ENCODE peak calls at places on chromosomes 1 and 21, in four cellular contexts. M, B, Y and A are unnamed samples.

GRCh38 chr1:198465201-198466144 is 75.0 kb downstream of the ATP6V1G3 start:
- DNase-seq in M (no peak), B (no peak), Y (peak), A (peak)

GRCh38 chr21:44984428-44984791 is 44.6 kb downstream of the SLX9 start:
- DNase-seq in M (no peak), B (no peak), Y (peak), A (no peak)

GRCh38 chr1:202004711-202005110 is 5.7 kb upstream of the ELF3 start:
- DNase-seq in M (no peak), B (no peak), Y (no peak), A (no peak)

GRCh38 chr21:17607684-17608083 is 5.0 kb downstream of the BTG3 start:
- DNase-seq in M (no peak), B (no peak), Y (no peak), A (no peak)

GRCh38 chr1:236534164-236534651 is 10.4 kb downstream of the LGALS8 start:
- DNase-seq in M (no peak), B (no peak), Y (no peak), A (no peak)

GRCh38 chr21:36509966-36510742 is 30.2 kb upstream of the CLDN14 start:
- DNase-seq in M (no peak), B (no peak), Y (no peak), A (no peak)

GRCh38 chr1:184300446-184300845 is 86.4 kb upstream of the C1orf21 start:
- DNase-seq in M (no peak), B (no peak), Y (no peak), A (no peak)

GRCh38 chr1:153795934-153796785 is 21.0 kb downstream of the SLC27A3 start:
- DNase-seq in M (no peak), B (no peak), Y (no peak), A (no peak)

GRCh38 chr1:7646981-7647901 is 123.9 kb upstream of the VAMP3 start:
- DNase-seq in M (no peak), B (peak), Y (no peak), A (peak)

GRCh38 chr1:179761296-179761695 is 18.2 kb downstream of the FAM163A start:
- DNase-seq in M (no peak), B (no peak), Y (no peak), A (no peak)
- TF ChIP-seq TARDBP in M (no peak), B (no peak), Y (no peak), A (no peak)

GRCh38 chr1:181091322-181092040 is 3.0 kb downstream of the IER5 start:
- DNase-seq in M (no peak), B (no peak), Y (no peak), A (no peak)
- TF ChIP-seq TARDBP in M (no peak), B (no peak), Y (no peak), A (no peak)

GRCh38 chr1:90707363-90707710 is 9.8 kb downstream of the BARHL2 start:
- DNase-seq in M (no peak), B (no peak), Y (peak), A (peak)
- TF ChIP-seq TARDBP in M (no peak), B (no peak), Y (no peak), A (no peak)

GRCh38 chr1:98792123-98792522 is 130.6 kb downstream of the SNX7 start:
- DNase-seq in M (no peak), B (no peak), Y (no peak), A (no peak)
- TF ChIP-seq TARDBP in M (no peak), B (no peak), Y (no peak), A (no peak)

DNA sequence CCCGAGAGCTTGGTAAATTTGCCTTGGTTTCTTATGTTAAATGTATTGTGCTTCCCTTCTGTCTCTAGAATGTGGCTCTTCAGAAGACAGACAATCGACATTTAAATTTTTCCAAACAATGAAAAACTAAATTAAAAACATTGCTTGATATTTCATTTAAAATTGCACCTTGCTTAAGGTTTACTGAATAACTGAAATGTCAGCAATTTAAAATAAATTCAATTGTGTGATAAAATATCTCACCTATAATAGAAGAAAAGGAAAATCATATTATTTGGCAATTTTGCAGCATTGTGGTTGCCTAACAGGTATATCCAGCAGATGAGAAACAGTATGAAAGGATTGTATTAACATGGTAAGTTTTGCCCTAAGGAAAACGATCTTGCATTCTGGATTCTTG is 56.5 kb downstream of the MAP3K21 start:
- DNase-seq in M (no peak), B (no peak), Y (no peak), A (no peak)
- TF ChIP-seq TARDBP in M (no peak), B (no peak), Y (no peak), A (no peak)